ENCODE peak calls at places on chromosome 4, in five cellular contexts. N is neuronal stem cell, X is H9, F is trophoblast cell, S is H1. V is an unnamed sample.

GRCh38 chr4:149896428-149896827 is 80.8 kb upstream of the IQCM start:
- DNase-seq in N (no peak), X (no peak), F (peak), S (no peak), V (peak)

GRCh38 chr4:26753642-26754041 is 107.0 kb upstream of the STIM2 start:
- DNase-seq in N (no peak), X (no peak), F (peak), S (no peak), V (peak)

GRCh38 chr4:83568057-83568456 is 32.1 kb downstream of the GPAT3 start:
- DNase-seq in N (no peak), X (no peak), F (no peak), S (no peak), V (no peak)

GRCh38 chr4:627751-628150 is 2.4 kb downstream of the PDE6B start:
- DNase-seq in N (no peak), X (peak), F (no peak), S (no peak), V (no peak)

GRCh38 chr4:1961038-1961437 is 47.7 kb downstream of the NELFA start:
- DNase-seq in N (no peak), X (no peak), F (no peak), S (no peak), V (no peak)

GRCh38 chr4:124854968-124855367 is 142.4 kb upstream of the ANKRD50 start:
- DNase-seq in N (no peak), X (no peak), F (no peak), S (no peak), V (no peak)

GRCh38 chr4:120693817-120694216 is 228.7 kb downstream of the PRDM5 start:
- DNase-seq in N (no peak), X (no peak), F (no peak), S (no peak), V (no peak)

GRCh38 chr4:17807446-17807845 is 3.1 kb downstream of the DCAF16 start:
- DNase-seq in N (no peak), X (no peak), F (peak), S (no peak), V (no peak)

GRCh38 chr4:1464581-1465171 is 58.4 kb upstream of the NKX1-1 start:
- DNase-seq in N (no peak), X (no peak), F (no peak), S (no peak), V (no peak)

GRCh38 chr4:55385201-55385649 is 10.5 kb upstream of the TMEM165 start:
- DNase-seq in N (no peak), X (no peak), F (no peak), S (no peak), V (peak)

GRCh38 chr4:170091069-170091696 is 1.4 kb upstream of the AADAT start:
- DNase-seq in N (no peak), X (peak), F (no peak), S (no peak), V (no peak)

GRCh38 chr4:157095716-157096115 is 19.8 kb downstream of the GLRB start:
- DNase-seq in N (no peak), X (no peak), F (no peak), S (no peak), V (no peak)

GRCh38 chr4:38371391-38371851 is 292.6 kb upstream of the KLF3 start:
- DNase-seq in N (no peak), X (no peak), F (no peak), S (no peak), V (peak)

GRCh38 chr4:84803720-84804119 is 162.8 kb downstream of the WDFY3 start:
- DNase-seq in N (no peak), X (no peak), F (no peak), S (no peak), V (no peak)

GRCh38 chr4:156792462-156793085 is 179.0 kb downstream of the PDGFC start:
- DNase-seq in N (no peak), X (no peak), F (no peak), S (no peak), V (no peak)

GRCh38 chr4:55827582-55827981 is 8.0 kb downstream of the EXOC1L start:
- DNase-seq in N (no peak), X (no peak), F (no peak), S (no peak), V (no peak)

GRCh38 chr4:153790962-153791551 is 2.2 kb upstream of the SFRP2 start:
- DNase-seq in N (peak), X (peak), F (no peak), S (peak), V (peak)

GRCh38 chr4:53960843-53961242 is 103.6 kb downstream of the CHIC2 start:
- DNase-seq in N (no peak), X (peak), F (no peak), S (no peak), V (no peak)

GRCh38 chr4:173440888-173441287 is 42.0 kb upstream of the SCRG1 start:
- DNase-seq in N (no peak), X (no peak), F (no peak), S (no peak), V (no peak)

GRCh38 chr4:134544303-134544761 is 342.7 kb upstream of the PABPC4L start:
- DNase-seq in N (no peak), X (no peak), F (no peak), S (no peak), V (peak)

GRCh38 chr4:81428002-81428401 is 43.7 kb downstream of the RASGEF1B start:
- DNase-seq in N (no peak), X (no peak), F (peak), S (no peak), V (no peak)

GRCh38 chr4:81425087-81425486 is 46.6 kb downstream of the RASGEF1B start:
- DNase-seq in N (no peak), X (no peak), F (no peak), S (no peak), V (no peak)

GRCh38 chr4:81429031-81429430 is 42.7 kb downstream of the RASGEF1B start:
- DNase-seq in N (no peak), X (no peak), F (no peak), S (no peak), V (no peak)

GRCh38 chr4:81427605-81427922 is 44.1 kb downstream of the RASGEF1B start:
- DNase-seq in N (peak), X (peak), F (no peak), S (no peak), V (no peak)

GRCh38 chr4:81426770-81427604 is 44.7 kb downstream of the RASGEF1B start:
- DNase-seq in N (peak), X (no peak), F (peak), S (no peak), V (no peak)
- H2BK5ac ChIP-seq in N (no peak), X (no peak), F (no peak), S (no peak), V (no peak)

GRCh38 chr4:61320154-61320553 is 120.0 kb downstream of the ADGRL3 start:
- DNase-seq in N (no peak), X (no peak), F (no peak), S (no peak), V (peak)
- H2BK12ac ChIP-seq in N (no peak), X (no peak), F (no peak), S (no peak), V (no peak)

GRCh38 chr4:137509855-137510282 is 22.4 kb downstream of the PCDH18 start:
- DNase-seq in N (no peak), X (no peak), F (no peak), S (no peak), V (no peak)

GRCh38 chr4:137514401-137515116 is 17.7 kb downstream of the PCDH18 start:
- DNase-seq in N (no peak), X (no peak), F (no peak), S (no peak), V (no peak)

DNA sequence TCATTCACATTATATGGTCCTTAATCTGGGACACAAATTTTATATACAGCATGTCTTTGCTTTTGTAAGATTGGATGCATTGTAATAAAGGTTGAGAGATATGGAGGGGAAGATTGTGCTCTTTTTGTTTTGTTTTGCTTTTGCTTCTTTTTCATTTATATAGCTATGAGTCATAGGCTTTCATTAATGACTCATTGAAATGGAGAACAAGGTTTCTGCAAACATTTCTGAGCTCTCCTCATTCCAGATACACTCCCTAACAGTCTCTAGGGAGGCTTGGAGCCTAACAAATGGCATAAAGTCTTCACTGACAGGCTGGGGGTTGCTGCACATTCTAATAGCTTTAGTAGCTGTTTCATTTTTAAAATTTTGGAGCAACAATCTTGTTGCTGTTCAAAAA is 21.4 kb downstream of the PCDH18 start:
- DNase-seq in N (no peak), X (no peak), F (no peak), S (no peak), V (peak)
- H2BK5ac ChIP-seq in N (no peak), X (no peak), F (no peak), S (no peak), V (no peak)

GRCh38 chr4:165204462-165204830 is 2.9 kb upstream of the KLHL2 start:
- DNase-seq in N (no peak), X (no peak), F (no peak), S (no peak), V (peak)

GRCh38 chr4:165199722-165200121 is 7.6 kb upstream of the KLHL2 start:
- DNase-seq in N (no peak), X (no peak), F (no peak), S (no peak), V (no peak)

GRCh38 chr4:165203541-165204461 is 3.6 kb upstream of the KLHL2 start:
- DNase-seq in N (no peak), X (no peak), F (no peak), S (no peak), V (no peak)

GRCh38 chr4:165199286-165199685 is 8.1 kb upstream of the KLHL2 start:
- DNase-seq in N (no peak), X (no peak), F (no peak), S (no peak), V (no peak)

GRCh38 chr4:165201806-165202205 is 5.6 kb upstream of the KLHL2 start:
- DNase-seq in N (no peak), X (no peak), F (no peak), S (no peak), V (no peak)
- H2BK12ac ChIP-seq in N (no peak), X (no peak), F (no peak), S (no peak), V (no peak)

GRCh38 chr4:176708771-176709311 is 83.9 kb downstream of the VEGFC start:
- DNase-seq in N (no peak), X (no peak), F (no peak), S (no peak), V (no peak)

GRCh38 chr4:176709417-176709816 is 83.3 kb downstream of the VEGFC start:
- DNase-seq in N (no peak), X (no peak), F (no peak), S (no peak), V (no peak)
- H2BK5ac ChIP-seq in N (no peak), X (no peak), F (no peak), S (no peak), V (no peak)

V was measured in mesenchymal stem cell.